ENCODE peak calls at places on chromosome 17, in five cellular contexts. One of them, this sample, is unnamed.

GRCh38 chr17:40553694-40554534 is 11.4 kb downstream of the CCR7 start:
- DNase-seq in HL-60: no peak
- DNase-seq in dorsolateral prefrontal cortex: peak; percentile 73
- DNase-seq in IMR-90: peak; percentile 43
- DNase-seq in cardiac muscle cell: peak; percentile 89
- DNase-seq in this sample: peak; percentile 82

GRCh38 chr17:8173871-8174322 is 2.3 kb downstream of the TMEM107 start:
- DNase-seq in cardiac muscle cell: no peak
- DNase-seq in dorsolateral prefrontal cortex: no peak
- DNase-seq in IMR-90: no peak
- DNase-seq in HL-60: no peak
- DNase-seq in this sample: no peak

GRCh38 chr17:36921131-36921851 is 16.0 kb upstream of the LHX1 start:
- DNase-seq in cardiac muscle cell: peak; percentile 62
- DNase-seq in IMR-90: peak; percentile 61
- DNase-seq in dorsolateral prefrontal cortex: no peak
- DNase-seq in HL-60: no peak
- DNase-seq in this sample: peak; percentile 21

GRCh38 chr17:35766903-35767510 is 6.3 kb downstream of the C17orf50 start:
- DNase-seq in dorsolateral prefrontal cortex: no peak
- DNase-seq in IMR-90: peak; percentile 43
- DNase-seq in cardiac muscle cell: peak; percentile 70
- DNase-seq in HL-60: no peak
- DNase-seq in this sample: peak; percentile 62

GRCh38 chr17:37360632-37361031 is 15.2 kb upstream of the C17orf78 start:
- DNase-seq in HL-60: peak; percentile 68
- DNase-seq in dorsolateral prefrontal cortex: no peak
- DNase-seq in cardiac muscle cell: peak; percentile 55
- DNase-seq in IMR-90: peak; percentile 25
- DNase-seq in this sample: peak; percentile 23

GRCh38 chr17:32673964-32674363 is 187.2 kb downstream of the CDK5R1 start:
- DNase-seq in dorsolateral prefrontal cortex: no peak
- DNase-seq in IMR-90: no peak
- DNase-seq in cardiac muscle cell: no peak
- DNase-seq in HL-60: no peak
- DNase-seq in this sample: peak; percentile 7

GRCh38 chr17:15917439-15918027 is 27.4 kb upstream of the ADORA2B start:
- DNase-seq in dorsolateral prefrontal cortex: no peak
- DNase-seq in HL-60: no peak
- DNase-seq in IMR-90: no peak
- DNase-seq in cardiac muscle cell: peak; percentile 45
- DNase-seq in this sample: no peak

GRCh38 chr17:75835315-75835987 is 8.8 kb downstream of the UNC13D start:
- DNase-seq in dorsolateral prefrontal cortex: no peak
- DNase-seq in HL-60: no peak
- DNase-seq in cardiac muscle cell: peak; percentile 36
- DNase-seq in IMR-90: no peak
- DNase-seq in this sample: no peak

GRCh38 chr17:47615766-47616424 is 33.8 kb upstream of the KPNB1 start:
- DNase-seq in dorsolateral prefrontal cortex: no peak
- DNase-seq in cardiac muscle cell: peak; percentile 70
- DNase-seq in HL-60: no peak
- DNase-seq in IMR-90: peak; percentile 62
- DNase-seq in this sample: peak; percentile 66

GRCh38 chr17:773467-774319 is 8.4 kb downstream of the GLOD4 start:
- DNase-seq in dorsolateral prefrontal cortex: no peak
- DNase-seq in cardiac muscle cell: no peak
- DNase-seq in IMR-90: no peak
- DNase-seq in HL-60: no peak
- DNase-seq in this sample: no peak

GRCh38 chr17:68424861-68425260 is 32.4 kb downstream of the WIPI1 start:
- DNase-seq in IMR-90: no peak
- DNase-seq in HL-60: no peak
- DNase-seq in dorsolateral prefrontal cortex: no peak
- DNase-seq in cardiac muscle cell: no peak
- DNase-seq in this sample: no peak

GRCh38 chr17:50270430-50271172 is 3.7 kb upstream of the TMEM92 start:
- DNase-seq in IMR-90: peak; percentile 81
- DNase-seq in HL-60: no peak
- DNase-seq in cardiac muscle cell: peak; percentile 88
- DNase-seq in dorsolateral prefrontal cortex: no peak
- DNase-seq in this sample: peak; percentile 91

GRCh38 chr17:5485270-5486205 is at the start of gene DERL2:
- DNase-seq in HL-60: no peak
- DNase-seq in cardiac muscle cell: peak; percentile 41
- DNase-seq in dorsolateral prefrontal cortex: no peak
- DNase-seq in IMR-90: peak; percentile 44
- DNase-seq in this sample: no peak

GRCh38 chr17:76565728-76566612 is 19.7 kb downstream of the ST6GALNAC2 start:
- DNase-seq in HL-60: no peak
- DNase-seq in cardiac muscle cell: no peak
- DNase-seq in dorsolateral prefrontal cortex: no peak
- DNase-seq in IMR-90: no peak
- DNase-seq in this sample: no peak

GRCh38 chr17:77011173-77012011 is 129.4 kb upstream of the SEC14L1 start:
- DNase-seq in cardiac muscle cell: peak; percentile 70
- DNase-seq in dorsolateral prefrontal cortex: no peak
- DNase-seq in IMR-90: peak; percentile 31
- DNase-seq in HL-60: no peak
- DNase-seq in this sample: peak; percentile 48

GRCh38 chr17:48816438-48816773 is 623 bp downstream of the TTLL6 start:
- DNase-seq in dorsolateral prefrontal cortex: no peak
- DNase-seq in IMR-90: no peak
- DNase-seq in cardiac muscle cell: no peak
- DNase-seq in HL-60: no peak
- DNase-seq in this sample: no peak

GRCh38 chr17:33154869-33155455 is 138.1 kb downstream of the ASIC2 start:
- DNase-seq in dorsolateral prefrontal cortex: no peak
- DNase-seq in cardiac muscle cell: no peak
- DNase-seq in IMR-90: no peak
- DNase-seq in HL-60: no peak
- DNase-seq in this sample: no peak

GRCh38 chr17:17822189-17822978 is 14.4 kb downstream of the SREBF1 start:
- DNase-seq in cardiac muscle cell: peak; percentile 91
- DNase-seq in IMR-90: peak; percentile 87
- DNase-seq in dorsolateral prefrontal cortex: peak; percentile 90
- DNase-seq in HL-60: no peak
- DNase-seq in this sample: peak; percentile 89

GRCh38 chr17:76570877-76571471 is 14.7 kb downstream of the ST6GALNAC2 start:
- DNase-seq in cardiac muscle cell: no peak
- DNase-seq in HL-60: no peak
- DNase-seq in IMR-90: no peak
- DNase-seq in dorsolateral prefrontal cortex: no peak
- DNase-seq in this sample: no peak

DNA sequence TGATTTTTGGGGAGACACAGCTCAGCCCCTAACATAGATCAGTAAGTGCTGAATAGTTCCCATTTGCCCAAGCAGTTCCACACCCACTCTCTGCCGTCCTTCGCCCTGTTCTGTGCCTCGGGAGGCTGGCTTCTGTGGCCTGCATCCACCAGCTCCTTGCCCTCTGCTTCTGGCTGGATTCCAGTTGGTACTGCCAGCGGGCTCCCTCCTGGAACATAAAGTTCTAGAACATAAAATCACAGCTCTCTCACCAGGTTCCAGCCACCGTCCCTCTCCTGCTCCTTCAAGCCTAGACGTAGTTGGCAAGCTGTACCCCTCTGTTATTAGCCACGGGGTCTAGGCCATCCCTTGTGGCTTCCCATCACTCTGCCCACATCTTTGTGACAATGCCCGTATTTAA is 3.9 kb upstream of the MRPS23 start:
- DNase-seq in IMR-90: no peak
- DNase-seq in HL-60: no peak
- DNase-seq in dorsolateral prefrontal cortex: no peak
- DNase-seq in cardiac muscle cell: no peak
- DNase-seq in this sample: no peak
- TF ChIP-seq CTCF in IMR-90: no peak
- TF ChIP-seq CTCF in HL-60: no peak
- TF ChIP-seq CTCF in dorsolateral prefrontal cortex: no peak
- TF ChIP-seq CTCF in cardiac muscle cell: no peak
- TF ChIP-seq CTCF in this sample: no peak

GRCh38 chr17:65696739-65697394 is 135.4 kb upstream of the AXIN2 start:
- DNase-seq in HL-60: no peak
- DNase-seq in cardiac muscle cell: peak; percentile 66
- DNase-seq in IMR-90: peak; percentile 65
- DNase-seq in dorsolateral prefrontal cortex: no peak
- DNase-seq in this sample: peak; percentile 75

GRCh38 chr17:65699459-65699858 is 138.0 kb upstream of the AXIN2 start:
- DNase-seq in IMR-90: no peak
- DNase-seq in dorsolateral prefrontal cortex: no peak
- DNase-seq in cardiac muscle cell: no peak
- DNase-seq in HL-60: no peak
- DNase-seq in this sample: no peak

GRCh38 chr17:65694601-65695000 is 133.2 kb upstream of the AXIN2 start:
- DNase-seq in HL-60: no peak
- DNase-seq in IMR-90: no peak
- DNase-seq in dorsolateral prefrontal cortex: no peak
- DNase-seq in cardiac muscle cell: peak; percentile 54
- DNase-seq in this sample: peak; percentile 76

GRCh38 chr17:65698381-65699061 is 137.1 kb upstream of the AXIN2 start:
- DNase-seq in dorsolateral prefrontal cortex: no peak
- DNase-seq in HL-60: no peak
- DNase-seq in IMR-90: peak; percentile 76
- DNase-seq in cardiac muscle cell: peak; percentile 93
- DNase-seq in this sample: peak; percentile 86

GRCh38 chr17:65697661-65698060 is 136.2 kb upstream of the AXIN2 start:
- DNase-seq in HL-60: no peak
- DNase-seq in dorsolateral prefrontal cortex: no peak
- DNase-seq in IMR-90: no peak
- DNase-seq in cardiac muscle cell: no peak
- DNase-seq in this sample: peak; percentile 23
- H3K4me3 ChIP-seq in HL-60: no peak overlapping the region
- H3K4me3 ChIP-seq in dorsolateral prefrontal cortex: no peak overlapping the region
- H3K4me3 ChIP-seq in IMR-90: no peak overlapping the region
- H3K4me3 ChIP-seq in cardiac muscle cell: no peak overlapping the region
- H3K4me3 ChIP-seq in this sample: no peak overlapping the region

GRCh38 chr17:82872591-82873520 is 33.0 kb upstream of the ZNF750 start:
- DNase-seq in cardiac muscle cell: no peak
- DNase-seq in dorsolateral prefrontal cortex: no peak
- DNase-seq in IMR-90: no peak
- DNase-seq in HL-60: no peak
- DNase-seq in this sample: no peak

GRCh38 chr17:82870091-82870491 is 30.3 kb upstream of the ZNF750 start:
- DNase-seq in cardiac muscle cell: no peak
- DNase-seq in dorsolateral prefrontal cortex: no peak
- DNase-seq in IMR-90: no peak
- DNase-seq in HL-60: no peak
- DNase-seq in this sample: no peak

GRCh38 chr17:82871776-82872561 is 32.1 kb upstream of the ZNF750 start:
- DNase-seq in dorsolateral prefrontal cortex: no peak
- DNase-seq in cardiac muscle cell: no peak
- DNase-seq in IMR-90: no peak
- DNase-seq in HL-60: no peak
- DNase-seq in this sample: no peak

GRCh38 chr17:82870541-82870940 is 30.7 kb upstream of the ZNF750 start:
- DNase-seq in dorsolateral prefrontal cortex: no peak
- DNase-seq in HL-60: no peak
- DNase-seq in cardiac muscle cell: no peak
- DNase-seq in IMR-90: no peak
- DNase-seq in this sample: no peak

GRCh38 chr17:82871056-82871775 is 31.4 kb upstream of the ZNF750 start:
- DNase-seq in HL-60: no peak
- DNase-seq in dorsolateral prefrontal cortex: no peak
- DNase-seq in cardiac muscle cell: no peak
- DNase-seq in IMR-90: no peak
- DNase-seq in this sample: no peak
- TF ChIP-seq CTCF in HL-60: no peak
- TF ChIP-seq CTCF in dorsolateral prefrontal cortex: no peak
- TF ChIP-seq CTCF in cardiac muscle cell: no peak
- TF ChIP-seq CTCF in IMR-90: no peak
- TF ChIP-seq CTCF in this sample: no peak

DNA sequence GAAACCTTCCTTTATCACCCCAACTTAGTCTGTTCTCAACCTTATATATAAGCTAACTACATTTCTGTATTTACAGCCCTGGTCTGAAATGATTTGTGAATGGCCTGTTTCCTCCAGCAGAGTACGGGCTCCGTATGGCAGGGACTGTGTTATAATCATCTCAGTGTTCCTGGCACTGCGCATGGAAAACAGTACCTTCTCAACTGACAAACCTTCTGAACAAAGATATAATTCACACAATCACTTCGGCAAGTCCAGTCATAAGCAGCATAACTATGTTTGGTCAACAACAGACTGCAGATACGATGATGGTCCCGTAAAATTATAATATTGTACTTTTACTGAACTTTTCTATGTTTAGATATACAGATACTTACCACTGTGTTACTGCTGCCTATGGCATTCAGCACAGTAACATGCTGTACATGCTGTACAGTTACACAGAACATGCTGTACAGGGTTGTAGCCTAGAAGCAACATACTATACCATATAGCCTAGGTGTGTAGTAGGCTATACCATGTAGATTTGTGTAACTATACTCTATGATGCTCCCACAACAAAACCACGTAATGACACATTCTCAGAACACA is 30.0 kb downstream of the ANKFY1 start:
- DNase-seq in IMR-90: no peak
- DNase-seq in cardiac muscle cell: no peak
- DNase-seq in HL-60: no peak
- DNase-seq in dorsolateral prefrontal cortex: no peak
- DNase-seq in this sample: no peak
- H3K4me3 ChIP-seq in IMR-90: no peak overlapping the region
- H3K4me3 ChIP-seq in cardiac muscle cell: no peak overlapping the region
- H3K4me3 ChIP-seq in HL-60: no peak overlapping the region
- H3K4me3 ChIP-seq in dorsolateral prefrontal cortex: no peak overlapping the region
- H3K4me3 ChIP-seq in this sample: no peak overlapping the region

GRCh38 chr17:46193626-46194392 is 580 bp upstream of the KANSL1 start:
- DNase-seq in cardiac muscle cell: peak; percentile 99
- DNase-seq in HL-60: peak; percentile 98
- DNase-seq in IMR-90: peak; percentile 88
- DNase-seq in dorsolateral prefrontal cortex: peak; percentile 100
- DNase-seq in this sample: peak; percentile 98
- TF ChIP-seq CTCF in cardiac muscle cell: peak; percentile 21
- TF ChIP-seq CTCF in HL-60: no peak
- TF ChIP-seq CTCF in IMR-90: no peak
- TF ChIP-seq CTCF in dorsolateral prefrontal cortex: peak; percentile 31
- TF ChIP-seq CTCF in this sample: no peak

GRCh38 chr17:14143678-14144077 is 74.4 kb downstream of the COX10 start:
- DNase-seq in HL-60: no peak
- DNase-seq in cardiac muscle cell: no peak
- DNase-seq in IMR-90: peak; percentile 15
- DNase-seq in dorsolateral prefrontal cortex: no peak
- DNase-seq in this sample: no peak
- H3K4me3 ChIP-seq in HL-60: no peak overlapping the region
- H3K4me3 ChIP-seq in cardiac muscle cell: no peak overlapping the region
- H3K4me3 ChIP-seq in IMR-90: no peak overlapping the region
- H3K4me3 ChIP-seq in dorsolateral prefrontal cortex: no peak overlapping the region
- H3K4me3 ChIP-seq in this sample: no peak overlapping the region

This sample was measured in fibroblast of villous mesenchyme.